ENCODE peak calls at places on chromosomes 16 and 17, in seven cellular contexts. O, A, Q, M, X, D and Z are unnamed samples.

GRCh38 chr17:76586741-76587487 is 1.3 kb upstream of the ST6GALNAC2 start:
- DNase-seq in Q (no peak), O (no peak), D (no peak), X (no peak), A (no peak), M (no peak), Z (peak; percentile 51)

GRCh38 chr17:78358538-78359215 is 1.2 kb downstream of the SOCS3 start:
- DNase-seq in D (no peak), O (peak; percentile 53), X (no peak), Q (peak; percentile 59), M (no peak), A (peak; percentile 54), Z (no peak)

GRCh38 chr16:83338138-83338537 is 469.6 kb upstream of the HSBP1 start:
- DNase-seq in A (no peak), D (no peak), X (no peak), Q (no peak), M (no peak), O (no peak), Z (no peak)

GRCh38 chr16:79571753-79572544 is 28.6 kb downstream of the MAF start:
- DNase-seq in O (no peak), X (no peak), M (no peak), Q (peak; percentile 52), D (no peak), A (no peak), Z (peak; percentile 30)

GRCh38 chr17:68353121-68353521 is 61.8 kb downstream of the ARSG start:
- DNase-seq in O (no peak), A (no peak), X (no peak), M (no peak), Q (no peak), D (peak; percentile 94), Z (no peak)

GRCh38 chr17:3532859-3533142 is 24.8 kb downstream of the TRPV3 start:
- DNase-seq in O (no peak), M (no peak), D (no peak), A (no peak), Q (no peak), X (no peak), Z (no peak)

GRCh38 chr17:4148611-4149308 is 5.8 kb downstream of the CYB5D2 start:
- DNase-seq in D (peak; percentile 85), O (no peak), M (no peak), X (no peak), A (no peak), Q (no peak), Z (no peak)

GRCh38 chr16:68470461-68471150 is 22.3 kb upstream of the SMPD3 start:
- DNase-seq in Q (no peak), X (no peak), O (no peak), A (no peak), M (no peak), D (no peak), Z (no peak)

GRCh38 chr16:6209355-6209930 is 1111.8 kb upstream of the EEF2KMT start:
- DNase-seq in Q (no peak), X (no peak), D (no peak), A (no peak), M (no peak), O (no peak), Z (peak; percentile 24)

GRCh38 chr17:43579570-43580140 is 33.5 kb upstream of the ETV4 start:
- DNase-seq in X (no peak), M (no peak), Q (no peak), O (peak; percentile 95), D (peak; percentile 89), A (peak; percentile 75), Z (no peak)

GRCh38 chr16:48366165-48367093 is 18.8 kb downstream of the SIAH1 start:
- DNase-seq in X (no peak), D (peak; percentile 13), M (no peak), Q (peak; percentile 56), A (peak; percentile 90), O (peak; percentile 90), Z (peak; percentile 93)

GRCh38 chr17:60323754-60324153 is 68.2 kb downstream of the USP32 start:
- DNase-seq in Q (no peak), O (no peak), D (no peak), A (no peak), X (no peak), M (no peak), Z (no peak)

GRCh38 chr17:16281351-16281750 is 64.3 kb downstream of the PIGL start:
- DNase-seq in A (peak; percentile 58), D (no peak), X (no peak), O (peak; percentile 96), M (no peak), Q (no peak), Z (no peak)

GRCh38 chr16:685967-686366 is 1.8 kb upstream of the JMJD8 start:
- DNase-seq in X (no peak), M (peak; percentile 78), O (peak; percentile 13), D (no peak), A (peak; percentile 43), Q (peak; percentile 63), Z (no peak)

GRCh38 chr16:1125471-1125870 is 27.4 kb upstream of the CACNA1H start:
- DNase-seq in A (no peak), X (no peak), D (no peak), O (peak; percentile 74), Q (no peak), M (no peak), Z (no peak)

GRCh38 chr17:50304781-50305404 is 30.6 kb downstream of the TMEM92 start:
- DNase-seq in D (no peak), X (peak; percentile 12), O (peak; percentile 79), Q (no peak), M (no peak), A (peak; percentile 50), Z (no peak)

GRCh38 chr16:75265911-75266701 is 14.7 kb upstream of the BCAR1 start:
- DNase-seq in M (peak; percentile 93), Q (peak; percentile 90), X (peak; percentile 92), O (peak; percentile 47), D (peak; percentile 73), A (peak; percentile 68), Z (peak; percentile 91)

GRCh38 chr17:3534881-3535252 is 22.7 kb downstream of the TRPV3 start:
- DNase-seq in M (no peak), A (peak; percentile 18), O (peak; percentile 10), D (no peak), X (no peak), Q (peak; percentile 90), Z (peak; percentile 87)

GRCh38 chr17:5191541-5192417 is at the start of gene ZNF594:
- DNase-seq in X (peak; percentile 90), M (peak; percentile 98), A (peak; percentile 92), D (peak; percentile 89), Q (peak; percentile 99), O (peak; percentile 94), Z (peak; percentile 97)

GRCh38 chr17:81329279-81329926 is 34.3 kb upstream of the SLC38A10 start:
- DNase-seq in X (no peak), D (peak; percentile 99), O (peak; percentile 92), Q (peak; percentile 94), A (peak; percentile 94), M (peak; percentile 78), Z (peak; percentile 94)

GRCh38 chr16:49287572-49287971 is 5.9 kb upstream of the CBLN1 start:
- DNase-seq in X (no peak), A (no peak), Q (peak; percentile 59), O (no peak), D (no peak), M (no peak), Z (peak; percentile 84)

GRCh38 chr16:4443271-4443670 is 17.6 kb downstream of the DNAJA3 start:
- DNase-seq in M (no peak), X (no peak), A (no peak), D (no peak), Q (no peak), O (no peak), Z (no peak)

GRCh38 chr17:78879679-78880186 is 23.3 kb downstream of the CEP295NL start:
- DNase-seq in A (peak; percentile 89), O (peak; percentile 98), X (no peak), Q (no peak), M (no peak), D (no peak), Z (no peak)

DNA sequence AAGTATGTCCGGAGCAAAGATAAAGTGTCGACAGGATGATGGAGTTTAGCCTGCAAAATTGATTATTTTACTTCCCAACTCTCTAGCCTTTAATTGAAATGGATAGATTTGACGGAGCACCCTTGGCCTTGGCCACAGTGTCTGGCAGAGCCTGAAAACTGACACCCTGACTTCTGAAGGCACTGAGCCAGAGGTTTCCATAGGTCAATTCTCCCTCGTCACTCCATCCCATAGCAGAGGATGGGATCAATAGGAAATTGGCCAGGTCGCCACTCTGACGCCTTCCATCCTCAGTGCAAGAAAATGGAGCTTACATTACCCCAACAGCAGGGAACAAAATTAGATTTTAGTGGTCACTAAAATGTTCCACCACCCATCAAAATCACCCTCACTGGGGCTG is 90.4 kb upstream of the CDH11 start:
- DNase-seq in A (no peak), Q (no peak), X (no peak), D (no peak), M (no peak), O (no peak), Z (no peak)
- H3K18ac ChIP-seq in A (no peak overlapping the region), Q (no peak overlapping the region), X (no peak overlapping the region), D (no peak overlapping the region), M (no peak overlapping the region), O (no peak overlapping the region), Z (no peak overlapping the region)

DNA sequence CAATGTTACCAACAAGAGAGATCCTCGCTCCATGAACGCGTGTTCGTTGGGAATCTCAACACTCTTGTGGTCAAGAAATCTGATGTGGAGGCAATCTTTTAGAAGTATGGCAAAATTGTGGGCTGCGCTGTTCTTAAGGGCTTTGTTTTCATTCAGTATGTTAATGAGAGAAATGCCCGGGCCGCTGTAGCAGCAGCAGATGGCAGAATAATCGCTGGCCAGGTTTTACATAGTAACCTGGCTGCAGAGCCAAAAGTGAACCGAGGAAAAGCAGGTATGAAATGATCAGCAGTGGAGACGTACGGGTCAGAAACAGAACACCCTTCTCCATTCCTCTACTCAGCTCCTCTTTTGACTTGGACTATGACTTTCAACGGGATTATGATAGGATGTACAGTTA is 13.3 kb downstream of the SOCS1 start:
- DNase-seq in Q (no peak), X (no peak), M (no peak), A (no peak), D (no peak), O (no peak), Z (no peak)
- H3K18ac ChIP-seq in Q (no peak overlapping the region), X (no peak overlapping the region), M (no peak overlapping the region), A (no peak overlapping the region), D (no peak overlapping the region), O (no peak overlapping the region), Z (no peak overlapping the region)

DNA sequence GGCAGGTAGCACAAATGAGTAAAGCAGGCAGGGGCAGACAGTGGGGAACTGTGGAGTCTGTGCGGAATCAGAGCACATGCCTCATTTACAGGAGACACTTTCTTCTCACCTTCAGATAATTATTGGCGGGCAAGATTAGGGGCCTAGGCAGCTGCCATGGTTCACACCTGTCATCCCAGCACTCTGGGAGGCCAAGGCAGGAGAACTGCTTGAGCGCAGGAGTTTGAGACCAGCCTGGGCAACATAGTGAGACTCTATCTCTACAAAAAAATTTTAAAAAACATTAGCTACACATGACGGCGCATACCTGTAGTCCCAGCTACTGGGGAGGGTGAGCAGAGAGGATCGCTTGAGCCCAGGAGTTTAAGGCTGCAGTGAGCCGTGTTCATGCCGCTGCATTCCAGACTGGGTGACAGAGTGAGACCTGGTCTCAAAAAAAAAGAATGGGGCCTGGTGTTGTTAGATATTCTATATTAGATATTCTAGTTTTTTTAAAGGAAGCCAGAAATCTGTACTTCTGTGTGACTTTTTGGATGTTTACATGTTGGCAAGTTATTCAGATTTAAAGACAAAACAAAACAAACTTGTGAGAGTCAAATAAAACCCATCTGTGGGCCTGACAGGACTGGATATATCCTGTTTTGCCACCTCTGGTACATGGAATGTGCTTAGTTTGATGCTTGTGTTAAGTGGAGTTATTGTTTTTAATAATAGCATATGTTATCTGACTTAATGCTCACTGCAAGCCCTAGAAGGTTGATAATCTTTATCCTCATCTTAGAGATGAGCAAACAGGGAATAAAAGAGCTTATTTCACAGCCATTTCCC is 4.9 kb upstream of the LPCAT2 start:
- DNase-seq in M (no peak), Q (no peak), O (no peak), A (no peak), X (no peak), D (no peak), Z (no peak)
- H3K18ac ChIP-seq in M (no peak overlapping the region), Q (no peak overlapping the region), O (no peak overlapping the region), A (peak overlapping the region; percentile 40), X (no peak overlapping the region), D (peak overlapping the region; percentile 68), Z (no peak overlapping the region)

GRCh38 chr16:11004351-11004750 is 60.0 kb downstream of the CLEC16A start:
- DNase-seq in O (peak; percentile 51), A (no peak), M (no peak), X (no peak), D (no peak), Q (no peak), Z (no peak)
- H3K18ac ChIP-seq in O (peak overlapping the region; percentile 100), A (no peak overlapping the region), M (no peak overlapping the region), X (no peak overlapping the region), D (no peak overlapping the region), Q (no peak overlapping the region), Z (no peak overlapping the region)